ENCODE peak calls at places on chromosome 21, in ten cellular contexts. U, Q, C, X, B, S, O, I, N and D are unnamed samples.

GRCh38 chr21:14773777-14774345 is 227.7 kb upstream of the SAMSN1 start:
- DNase-seq in I (peak; percentile 7), B (peak; percentile 22), U (no peak), C (no peak), X (peak; percentile 67), Q (no peak), O (peak; percentile 63), N (peak; percentile 9), S (no peak), D (no peak)

GRCh38 chr21:42218836-42219605 is at the start of gene ABCG1:
- DNase-seq in Q (no peak), S (peak; percentile 13), O (peak; percentile 58), X (no peak), U (peak; percentile 82), N (no peak), C (no peak), I (no peak), B (peak; percentile 46), D (no peak)

GRCh38 chr21:41760411-41760810 is 6.4 kb downstream of the RIPK4 start:
- DNase-seq in O (no peak), B (no peak), X (no peak), I (no peak), Q (no peak), S (no peak), N (no peak), U (no peak), C (no peak), D (no peak)

GRCh38 chr21:39020751-39021474 is 162.3 kb downstream of the PSMG1 start:
- DNase-seq in N (peak; percentile 67), Q (no peak), C (no peak), O (no peak), I (no peak), S (peak; percentile 74), U (peak; percentile 71), B (no peak), X (peak; percentile 58), D (peak; percentile 89)

GRCh38 chr21:28602581-28602980 is 390.1 kb downstream of the LTN1 start:
- DNase-seq in I (no peak), X (no peak), U (no peak), B (no peak), O (no peak), N (no peak), S (no peak), Q (no peak), C (no peak), D (no peak)

GRCh38 chr21:31282095-31282709 is 61.9 kb downstream of the TIAM1 start:
- DNase-seq in C (no peak), B (no peak), O (no peak), U (no peak), N (peak; percentile 70), I (peak; percentile 18), S (peak; percentile 96), Q (peak; percentile 92), X (no peak), D (peak; percentile 94)

GRCh38 chr21:41552254-41552653 is 44.3 kb upstream of the TMPRSS2 start:
- DNase-seq in U (no peak), X (no peak), I (no peak), Q (no peak), N (no peak), S (no peak), B (no peak), C (no peak), O (no peak), D (no peak)

GRCh38 chr21:31348188-31348587 is 4.1 kb upstream of the TIAM1 start:
- DNase-seq in Q (no peak), B (no peak), C (no peak), U (no peak), X (no peak), I (no peak), N (no peak), S (no peak), O (no peak), D (no peak)

GRCh38 chr21:44958471-44959191 is 18.8 kb downstream of the SLX9 start:
- DNase-seq in I (no peak), X (no peak), Q (peak; percentile 75), C (no peak), B (no peak), N (no peak), O (no peak), S (peak; percentile 67), U (no peak), D (peak; percentile 68)

GRCh38 chr21:44999972-45000636 is 60.3 kb downstream of the SLX9 start:
- DNase-seq in O (no peak), S (no peak), N (no peak), B (no peak), Q (no peak), C (no peak), I (no peak), U (peak; percentile 65), X (no peak), D (no peak)

GRCh38 chr21:36186506-36187399 is 30.1 kb downstream of the DOP1B start:
- DNase-seq in I (no peak), C (no peak), N (no peak), O (no peak), Q (no peak), B (no peak), X (peak; percentile 72), U (no peak), S (no peak), D (no peak)

GRCh38 chr21:46551636-46552241 is 53.1 kb downstream of the S100B start:
- DNase-seq in C (no peak), S (no peak), B (peak; percentile 34), U (peak; percentile 79), X (peak; percentile 41), Q (no peak), I (no peak), O (peak; percentile 81), N (no peak), D (no peak)

GRCh38 chr21:44817914-44818635 is at the start of gene SUMO3:
- DNase-seq in U (peak; percentile 92), Q (no peak), O (peak; percentile 91), B (peak; percentile 90), N (peak; percentile 83), I (no peak), X (peak; percentile 85), C (no peak), S (peak; percentile 76), D (peak; percentile 79)

GRCh38 chr21:28781602-28782274 is 210.9 kb downstream of the LTN1 start:
- DNase-seq in X (peak; percentile 28), I (no peak), U (no peak), B (no peak), S (peak; percentile 51), N (no peak), Q (no peak), O (no peak), C (no peak), D (peak; percentile 44)

GRCh38 chr21:45985471-45986315 is 4.1 kb downstream of the COL6A1 start:
- DNase-seq in C (no peak), I (no peak), Q (no peak), O (no peak), U (peak; percentile 60), X (no peak), N (no peak), B (no peak), S (no peak), D (no peak)

GRCh38 chr21:24147674-24148073 is 1459.6 kb downstream of the MRPL39 start:
- DNase-seq in Q (no peak), U (no peak), I (no peak), O (no peak), X (no peak), C (no peak), B (no peak), N (no peak), S (no peak), D (no peak)

GRCh38 chr21:38254970-38255369 is 1.8 kb upstream of the KCNJ15 start:
- DNase-seq in B (no peak), O (no peak), N (no peak), Q (no peak), S (no peak), I (no peak), C (no peak), U (no peak), X (no peak), D (no peak)

GRCh38 chr21:29943885-29944284 is 4.1 kb upstream of the GRIK1 start:
- DNase-seq in B (no peak), S (no peak), N (no peak), X (no peak), C (no peak), U (no peak), O (no peak), Q (no peak), I (no peak), D (no peak)

GRCh38 chr21:42145569-42146250 is 73.2 kb upstream of the ABCG1 start:
- DNase-seq in X (peak; percentile 73), S (peak; percentile 54), I (no peak), Q (peak; percentile 18), O (peak; percentile 81), C (peak; percentile 26), B (peak; percentile 66), N (peak; percentile 80), U (peak; percentile 67), D (peak; percentile 59)

GRCh38 chr21:21968810-21969588 is 970.8 kb downstream of the NCAM2 start:
- DNase-seq in U (no peak), X (no peak), O (no peak), I (no peak), S (no peak), Q (no peak), B (no peak), N (no peak), C (no peak), D (no peak)

GRCh38 chr21:18517905-18518566 is 114.5 kb upstream of the TMPRSS15 start:
- DNase-seq in C (no peak), N (no peak), I (no peak), B (no peak), S (no peak), U (no peak), Q (no peak), O (no peak), X (no peak), D (no peak)

GRCh38 chr21:29072873-29073221 is 601 bp downstream of the CCT8 start:
- DNase-seq in N (no peak), C (no peak), B (no peak), U (no peak), O (no peak), Q (no peak), S (peak; percentile 38), I (no peak), X (peak; percentile 53), D (peak; percentile 55)

GRCh38 chr21:44618504-44618903 is 6.6 kb downstream of the KRTAP10-8 start:
- DNase-seq in B (no peak), S (peak; percentile 14), O (no peak), C (no peak), U (peak; percentile 64), Q (no peak), I (no peak), N (no peak), X (peak; percentile 25), D (no peak)

GRCh38 chr21:25934771-25935224 is 200.0 kb downstream of the GABPA start:
- DNase-seq in O (no peak), U (peak; percentile 64), N (peak; percentile 68), Q (peak; percentile 94), B (no peak), X (no peak), C (no peak), S (peak; percentile 99), I (peak; percentile 94), D (peak; percentile 92)